ENCODE peak calls at places on chromosome 21, in nine cellular contexts. G is substantia nigra; U is heart right ventricle; P is transverse colon; Q is endodermal cell; N is heart left ventricle; D is esophagus squamous epithelium; C is ascending aorta; J is naive thymus-derived CD4-positive, alpha-beta T cell. X is an unnamed sample.
A peak's percentile ranks its signal among the peaks of the same experiment; 100 is the strongest.

GRCh38 chr21:16942703-16943102 is 570.1 kb upstream of the CXADR start:
- DNase-seq in U (no peak), P (no peak), D (no peak), C (no peak), J (no peak), N (no peak), G (no peak), Q (peak; percentile 72), X (no peak)

GRCh38 chr21:16125274-16125673 is 395.5 kb downstream of the USP25 start:
- DNase-seq in N (no peak), U (no peak), G (no peak), J (no peak), Q (no peak), D (no peak), P (no peak), C (no peak), X (no peak)

GRCh38 chr21:28333455-28334108 is 659.1 kb downstream of the LTN1 start:
- DNase-seq in J (no peak), G (no peak), Q (no peak), C (no peak), U (no peak), N (no peak), P (no peak), D (no peak), X (no peak)

GRCh38 chr21:28805885-28806284 is 186.8 kb downstream of the LTN1 start:
- DNase-seq in U (no peak), D (no peak), J (no peak), N (no peak), P (no peak), G (no peak), Q (no peak), C (peak; percentile 21), X (no peak)

GRCh38 chr21:29433366-29434059 is 134.8 kb downstream of the BACH1 start:
- DNase-seq in U (no peak), P (no peak), D (no peak), G (no peak), N (no peak), J (no peak), Q (no peak), C (no peak), X (no peak)

GRCh38 chr21:36700961-36701911 is 2.3 kb downstream of the SIM2 start:
- DNase-seq in G (no peak), P (no peak), D (no peak), J (no peak), N (no peak), C (no peak), U (no peak), Q (peak; percentile 80), X (no peak)

GRCh38 chr21:17416139-17416538 is 96.7 kb upstream of the CXADR start:
- DNase-seq in C (no peak), G (no peak), D (no peak), Q (no peak), N (no peak), J (no peak), U (no peak), P (no peak), X (no peak)

GRCh38 chr21:38933731-38934130 is 128.0 kb downstream of the ETS2 start:
- DNase-seq in N (no peak), G (no peak), U (no peak), P (no peak), J (no peak), D (no peak), Q (no peak), C (no peak), X (no peak)

GRCh38 chr21:9756677-9757076 is 764.7 kb upstream of the TPTE start:
- DNase-seq in J (no peak), Q (no peak), N (no peak), P (no peak), G (no peak), U (no peak), C (no peak), D (no peak), X (no peak)

GRCh38 chr21:29465528-29465927 is 166.8 kb downstream of the BACH1 start:
- DNase-seq in Q (no peak), C (no peak), P (no peak), G (no peak), D (no peak), N (no peak), J (no peak), U (no peak), X (no peak)

GRCh38 chr21:45766055-45766454 is 122.5 kb downstream of the PCBP3 start:
- DNase-seq in U (no peak), N (no peak), C (no peak), P (no peak), Q (no peak), G (no peak), D (no peak), J (no peak), X (no peak)

GRCh38 chr21:45768011-45768740 is 124.7 kb downstream of the PCBP3 start:
- DNase-seq in N (no peak), C (no peak), Q (no peak), J (no peak), U (no peak), G (no peak), D (no peak), P (no peak), X (no peak)

GRCh38 chr21:45768741-45769049 is 125.2 kb downstream of the PCBP3 start:
- DNase-seq in P (no peak), G (no peak), D (no peak), Q (peak; percentile 69), J (no peak), C (no peak), N (no peak), U (no peak), X (no peak)

GRCh38 chr21:45766501-45766900 is 123.0 kb downstream of the PCBP3 start:
- DNase-seq in Q (no peak), J (no peak), U (no peak), G (no peak), P (no peak), D (no peak), N (no peak), C (no peak), X (no peak)

DNA sequence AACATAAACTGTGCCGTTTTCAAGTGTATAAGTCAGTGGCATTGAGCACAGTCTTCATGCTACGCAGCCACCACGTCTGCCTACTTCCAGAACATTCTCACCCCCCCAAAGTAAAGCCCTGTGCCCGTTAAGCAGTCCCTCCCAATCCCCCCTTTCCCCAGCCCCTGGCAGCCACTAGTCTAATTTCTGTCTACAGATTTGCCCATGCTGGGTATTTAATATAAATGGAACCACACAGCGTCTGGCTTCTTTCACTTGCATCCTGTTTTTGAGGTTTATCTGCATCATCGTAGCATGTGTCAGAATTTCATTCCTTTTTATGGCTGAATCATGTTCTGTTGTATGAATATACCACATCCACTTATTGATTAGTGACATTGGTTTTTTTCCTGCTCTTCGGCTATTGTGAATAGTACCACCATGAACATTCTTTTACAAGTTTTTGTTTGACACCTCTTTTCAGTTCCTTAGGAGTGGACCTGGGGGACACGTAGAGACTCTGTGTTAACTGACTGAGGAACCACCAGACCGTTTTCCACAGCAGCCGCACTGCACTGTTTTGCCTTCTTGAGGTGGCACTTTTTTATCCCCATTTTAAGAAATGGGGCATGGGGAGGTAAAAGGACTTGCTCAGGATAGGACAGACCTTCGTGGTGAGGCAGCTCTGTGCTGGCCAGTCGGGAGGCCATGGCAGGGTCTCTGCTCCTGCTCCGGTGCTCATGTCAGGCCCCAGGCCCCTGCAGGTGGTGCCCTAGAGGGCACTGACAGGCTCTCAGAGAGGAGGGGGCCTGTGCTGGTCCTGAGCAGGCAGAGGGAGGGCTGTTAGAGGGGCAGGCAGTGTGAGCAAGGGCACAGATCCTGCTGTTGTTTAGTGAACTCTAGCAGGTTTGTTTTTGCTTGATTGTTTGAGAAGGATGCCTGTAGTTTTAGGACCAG is 123.8 kb downstream of the PCBP3 start:
- DNase-seq in P (no peak), G (no peak), D (no peak), Q (no peak), N (no peak), C (no peak), U (no peak), J (peak; percentile 66), X (no peak)
- H3K27ac ChIP-seq in P (no peak overlapping the region), G (no peak overlapping the region), D (no peak overlapping the region), Q (no peak overlapping the region), N (no peak overlapping the region), C (no peak overlapping the region), U (no peak overlapping the region), J (no peak overlapping the region), X (no peak overlapping the region)

GRCh38 chr21:41875086-41875485 is 4.1 kb downstream of the PRDM15 start:
- DNase-seq in D (no peak), G (no peak), C (no peak), Q (peak; percentile 29), J (no peak), U (no peak), P (no peak), N (no peak), X (no peak)
- H3K27ac ChIP-seq in D (no peak overlapping the region), G (no peak overlapping the region), C (no peak overlapping the region), Q (no peak overlapping the region), J (no peak overlapping the region), U (no peak overlapping the region), P (no peak overlapping the region), N (no peak overlapping the region), X (no peak overlapping the region)

GRCh38 chr21:31908106-31909031 is 35.5 kb downstream of the HUNK start:
- DNase-seq in P (peak; percentile 68), G (no peak), N (no peak), J (no peak), D (no peak), C (no peak), Q (peak; percentile 83), U (no peak), X (no peak)

GRCh38 chr21:31909153-31909771 is 36.4 kb downstream of the HUNK start:
- DNase-seq in U (no peak), P (no peak), J (no peak), Q (peak; percentile 69), D (no peak), N (no peak), G (no peak), C (no peak), X (no peak)

GRCh38 chr21:31911138-31911907 is 38.5 kb downstream of the HUNK start:
- DNase-seq in G (no peak), D (no peak), Q (peak; percentile 49), C (no peak), P (no peak), U (no peak), J (no peak), N (no peak), X (no peak)

GRCh38 chr21:31912501-31912900 is 39.7 kb downstream of the HUNK start:
- DNase-seq in J (no peak), U (no peak), C (no peak), D (no peak), G (no peak), Q (peak; percentile 49), N (no peak), P (no peak), X (no peak)

GRCh38 chr21:31909772-31910470 is 37.1 kb downstream of the HUNK start:
- DNase-seq in U (no peak), N (no peak), C (no peak), J (no peak), Q (no peak), G (no peak), P (no peak), D (no peak), X (no peak)
- H3K27ac ChIP-seq in U (no peak overlapping the region), N (no peak overlapping the region), C (no peak overlapping the region), J (no peak overlapping the region), Q (peak overlapping the region; percentile 85), G (no peak overlapping the region), P (no peak overlapping the region), D (no peak overlapping the region), X (peak overlapping the region; percentile 4)

DNA sequence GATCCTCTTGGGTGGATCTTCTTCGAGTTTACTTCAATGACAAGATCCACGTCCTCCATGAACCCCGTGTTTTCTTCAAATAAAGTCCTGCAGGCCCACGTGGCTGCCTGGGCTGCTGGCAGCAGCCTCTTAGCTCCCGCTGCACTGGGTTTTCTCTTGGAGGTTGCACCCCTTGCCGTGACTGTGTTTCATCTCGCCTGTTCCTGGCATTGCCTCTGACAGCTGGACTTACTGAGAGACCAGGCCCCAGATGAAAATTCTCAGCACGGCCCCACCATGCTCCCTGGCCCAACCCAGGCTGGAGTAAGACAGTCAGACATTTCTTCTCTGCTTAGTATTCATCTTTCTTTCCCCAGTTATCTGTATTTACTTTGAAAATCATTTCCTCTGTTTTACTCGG is 274.8 kb upstream of the RUNX1 start:
- DNase-seq in G (no peak), N (peak; percentile 57), C (no peak), D (no peak), U (no peak), J (no peak), Q (no peak), P (peak; percentile 55), X (no peak)
- H3K27ac ChIP-seq in G (no peak overlapping the region), N (peak overlapping the region; percentile 40), C (peak overlapping the region; percentile 77), D (peak overlapping the region; percentile 7), U (peak overlapping the region; percentile 57), J (no peak overlapping the region), Q (no peak overlapping the region), P (peak overlapping the region; percentile 69), X (peak overlapping the region; percentile 80)

X was measured in stomach.